ENCODE peak calls at places on chromosomes 2 and 18, in five cellular contexts. W is neuronal stem cell, L is cardiac muscle cell, S is fibroblast of lung, C is HTR-8/SVneo. H is an unnamed sample.
A peak's percentile ranks its signal among the peaks of the same experiment; 100 is the strongest.

GRCh38 chr2:106085441-106085911 is 108.6 kb downstream of the UXS1 start:
- DNase-seq in W (no peak), S (peak; percentile 21), C (no peak), L (peak; percentile 54), H (no peak)

GRCh38 chr18:1914489-1914888 is 656.8 kb downstream of the METTL4 start:
- DNase-seq in C (no peak), W (no peak), L (no peak), S (peak; percentile 9), H (no peak)

GRCh38 chr2:24652265-24653232 is 140.6 kb downstream of the PTRHD1 start:
- DNase-seq in S (no peak), C (no peak), L (no peak), W (no peak), H (no peak)

GRCh38 chr2:56713161-56713676 is 529.4 kb downstream of the CCDC85A start:
- DNase-seq in L (peak; percentile 66), S (peak; percentile 95), W (no peak), C (no peak), H (no peak)

GRCh38 chr2:209476367-209477191 is 52.7 kb downstream of the MAP2 start:
- DNase-seq in S (peak; percentile 86), W (no peak), L (peak; percentile 4), C (no peak), H (no peak)

GRCh38 chr18:59715966-59716369 is 18.7 kb upstream of the CCBE1 start:
- DNase-seq in C (peak; percentile 65), S (peak; percentile 98), L (no peak), W (no peak), H (no peak)

GRCh38 chr2:216372761-216373291 is 543 bp upstream of the MARCHF4 start:
- DNase-seq in W (no peak), L (no peak), S (peak; percentile 93), C (peak; percentile 30), H (no peak)

GRCh38 chr2:69001879-69002278 is 11.1 kb upstream of the ANTXR1 start:
- DNase-seq in W (no peak), L (no peak), C (no peak), S (no peak), H (no peak)

GRCh38 chr2:30608643-30609042 is 161.6 kb downstream of the LCLAT1 start:
- DNase-seq in S (no peak), C (no peak), W (no peak), L (no peak), H (no peak)

GRCh38 chr2:203177361-203177760 is 61.5 kb upstream of the CYP20A1 start:
- DNase-seq in C (no peak), S (peak; percentile 38), W (no peak), L (no peak), H (no peak)

GRCh38 chr2:3104261-3104660 is 273.4 kb downstream of the EIPR1 start:
- DNase-seq in L (no peak), W (no peak), C (no peak), S (no peak), H (no peak)

GRCh38 chr2:68235090-68235489 is 17.2 kb downstream of the PPP3R1 start:
- DNase-seq in C (no peak), L (no peak), W (no peak), S (no peak), H (no peak)

GRCh38 chr18:8402237-8402636 is 207.0 kb upstream of the RAB12 start:
- DNase-seq in S (no peak), W (no peak), C (no peak), L (no peak), H (no peak)

GRCh38 chr18:23712445-23712844 is 23.2 kb downstream of the LAMA3 start:
- DNase-seq in W (no peak), L (no peak), S (peak; percentile 35), C (no peak), H (no peak)

GRCh38 chr2:207159002-207159401 is 6.7 kb downstream of the KLF7 start:
- DNase-seq in S (no peak), C (no peak), W (no peak), L (no peak), H (no peak)

GRCh38 chr2:72012886-72013574 is 134.6 kb downstream of the CYP26B1 start:
- DNase-seq in L (no peak), W (no peak), S (peak; percentile 20), C (no peak), H (no peak)

GRCh38 chr18:8375269-8375668 is 234.0 kb upstream of the RAB12 start:
- DNase-seq in W (no peak), C (no peak), S (no peak), L (no peak), H (no peak)

GRCh38 chr2:33383838-33384237 is 92.6 kb upstream of the RASGRP3 start:
- DNase-seq in S (no peak), C (no peak), L (no peak), W (no peak), H (no peak)

GRCh38 chr2:196586511-196586991 is 53.0 kb upstream of the CCDC150 start:
- DNase-seq in W (no peak), L (no peak), S (peak; percentile 88), C (peak; percentile 47), H (no peak)

GRCh38 chr18:70158992-70159717 is 46.3 kb downstream of the RTTN start:
- DNase-seq in C (no peak), S (no peak), L (no peak), W (no peak), H (no peak)

GRCh38 chr2:11559066-11559785 is 25.4 kb downstream of the GREB1 start:
- DNase-seq in W (no peak), S (no peak), L (no peak), C (no peak), H (no peak)

GRCh38 chr2:5123597-5124196 is 568.5 kb upstream of the SOX11 start:
- DNase-seq in C (no peak), S (no peak), W (no peak), L (no peak), H (no peak)

GRCh38 chr2:224011837-224012236 is 27.2 kb downstream of the SERPINE2 start:
- DNase-seq in L (no peak), C (no peak), S (no peak), W (no peak), H (no peak)

GRCh38 chr2:1995987-1996386 is 251.7 kb upstream of the PXDN start:
- DNase-seq in S (peak; percentile 90), L (no peak), C (no peak), W (no peak), H (no peak)

H was measured in nephron progenitor cell.